ENCODE peak calls at places on chromosomes 16 and 17, in ten cellular contexts. O is left lung; N is upper lobe of right lung; X is ascending aorta; M is CD4-positive, alpha-beta memory T cell; G is BE2C; J is tibial artery; A is GM23248; P is sigmoid colon; C is Peyer's patch. E is an unnamed sample. For H3K27me3 and H3K4me1, the result is how much of the 10 kb centered on the place peaks cover.

GRCh38 chr17:43713494-43714162 is 45.0 kb downstream of the SOST start:
- DNase-seq in O (peak), N (no peak), X (no peak), M (no peak), G (peak), J (no peak), A (peak), P (no peak), C (no peak), E (peak)

GRCh38 chr16:30085820-30086219 is 5.9 kb downstream of the TBX6 start:
- DNase-seq in O (no peak), N (no peak), X (no peak), M (no peak), G (no peak), J (no peak), A (no peak), P (no peak), C (no peak), E (no peak)

GRCh38 chr17:59848778-59849177 is 44.0 kb downstream of the TUBD1 start:
- DNase-seq in O (peak), N (peak), X (no peak), M (peak), G (no peak), J (peak), A (peak), P (peak), C (no peak), E (no peak)

GRCh38 chr17:77692571-77693161 is 265.8 kb upstream of the TNRC6C start:
- DNase-seq in O (no peak), N (peak), X (peak), M (peak), G (no peak), J (peak), A (peak), P (no peak), C (no peak), E (peak)

GRCh38 chr16:83992624-83993023 is 24.6 kb downstream of the NECAB2 start:
- DNase-seq in O (no peak), N (no peak), X (no peak), M (no peak), G (no peak), J (no peak), A (peak), P (no peak), C (no peak), E (no peak)

GRCh38 chr17:57375770-57376181 is 119.5 kb downstream of the MSI2 start:
- DNase-seq in O (no peak), N (no peak), X (no peak), M (no peak), G (no peak), J (no peak), A (no peak), P (no peak), C (no peak), E (no peak)

GRCh38 chr16:2333772-2334379 is 6.7 kb downstream of the ABCA3 start:
- DNase-seq in O (no peak), N (no peak), X (no peak), M (no peak), G (peak), J (no peak), A (peak), P (no peak), C (no peak), E (no peak)

GRCh38 chr17:50507871-50508572 is at the start of gene MYCBPAP:
- DNase-seq in O (peak), N (peak), X (peak), M (peak), G (peak), J (peak), A (peak), P (peak), C (peak), E (no peak)

GRCh38 chr16:82884320-82884898 is 257.6 kb downstream of the CDH13 start:
- DNase-seq in O (no peak), N (no peak), X (no peak), M (no peak), G (no peak), J (no peak), A (no peak), P (no peak), C (no peak), E (no peak)

GRCh38 chr16:72937360-72937759 is 110.6 kb downstream of the ZFHX3 start:
- DNase-seq in O (no peak), N (no peak), X (no peak), M (no peak), G (no peak), J (no peak), A (no peak), P (peak), C (no peak), E (no peak)

GRCh38 chr16:79188115-79188779 is 412.3 kb downstream of the MAF start:
- DNase-seq in O (no peak), N (no peak), X (no peak), M (no peak), G (no peak), J (no peak), A (no peak), P (no peak), C (no peak), E (no peak)

GRCh38 chr16:28478511-28479180 is 6.5 kb upstream of the NPIPB7 start:
- DNase-seq in O (no peak), N (no peak), X (peak), M (no peak), G (no peak), J (no peak), A (no peak), P (no peak), C (no peak), E (no peak)

GRCh38 chr17:79366988-79367571 is 243.8 kb downstream of the RBFOX3 start:
- DNase-seq in O (no peak), N (no peak), X (no peak), M (no peak), G (no peak), J (no peak), A (no peak), P (no peak), C (no peak), E (no peak)

GRCh38 chr17:60249517-60249826 is 99.7 kb downstream of the CA4 start:
- DNase-seq in O (no peak), N (no peak), X (no peak), M (no peak), G (no peak), J (no peak), A (no peak), P (no peak), C (no peak), E (no peak)

GRCh38 chr17:28928061-28928460 is 23.3 kb downstream of the PHF12 start:
- DNase-seq in O (no peak), N (no peak), X (no peak), M (no peak), G (no peak), J (no peak), A (peak), P (no peak), C (no peak), E (no peak)

GRCh38 chr17:75850928-75851692 is 4.0 kb downstream of the WBP2 start:
- DNase-seq in O (peak), N (no peak), X (no peak), M (no peak), G (no peak), J (no peak), A (no peak), P (peak), C (no peak), E (no peak)

GRCh38 chr16:50372611-50373344 is 4.0 kb upstream of the BRD7 start:
- DNase-seq in O (no peak), N (no peak), X (peak), M (no peak), G (peak), J (peak), A (peak), P (peak), C (no peak), E (no peak)

GRCh38 chr17:1598399-1599095 is 30.1 kb downstream of the SLC43A2 start:
- DNase-seq in O (no peak), N (no peak), X (no peak), M (no peak), G (no peak), J (no peak), A (no peak), P (no peak), C (no peak), E (no peak)

GRCh38 chr17:33292184-33292980 is 713 bp downstream of the ASIC2 start:
- DNase-seq in O (peak), N (no peak), X (no peak), M (no peak), G (peak), J (no peak), A (peak), P (no peak), C (no peak), E (no peak)

GRCh38 chr16:7221157-7221556 is 111.5 kb upstream of the RBFOX1 start:
- DNase-seq in O (no peak), N (no peak), X (no peak), M (no peak), G (no peak), J (no peak), A (no peak), P (no peak), C (no peak), E (no peak)

GRCh38 chr17:73465851-73466250 is 154.1 kb upstream of the CDC42EP4 start:
- DNase-seq in O (no peak), N (no peak), X (no peak), M (no peak), G (no peak), J (no peak), A (no peak), P (no peak), C (no peak), E (no peak)

GRCh38 chr16:16143038-16143763 is 80.1 kb downstream of the ABCC6 start:
- DNase-seq in O (no peak), N (no peak), X (no peak), M (peak), G (peak), J (no peak), A (peak), P (no peak), C (peak), E (peak)

GRCh38 chr16:2874584-2875362 is 8.2 kb upstream of the FLYWCH2 start:
- DNase-seq in O (peak), N (peak), X (peak), M (peak), G (peak), J (peak), A (peak), P (peak), C (peak), E (peak)

GRCh38 chr16:70746040-70746707 is 54.8 kb downstream of the VAC14 start:
- DNase-seq in O (peak), N (peak), X (peak), M (no peak), G (no peak), J (peak), A (peak), P (peak), C (peak), E (no peak)

GRCh38 chr16:86498661-86499493 is 11.4 kb upstream of the FOXF1 start:
- DNase-seq in O (no peak), N (no peak), X (no peak), M (no peak), G (no peak), J (no peak), A (no peak), P (peak), C (no peak), E (peak)

GRCh38 chr16:81796035-81796434 is 16.9 kb downstream of the PLCG2 start:
- DNase-seq in O (no peak), N (no peak), X (no peak), M (no peak), G (no peak), J (no peak), A (no peak), P (no peak), C (peak), E (no peak)

GRCh38 chr16:66250686-66251405 is 115.6 kb upstream of the CDH5 start:
- DNase-seq in O (no peak), N (peak), X (peak), M (no peak), G (no peak), J (peak), A (peak), P (peak), C (peak), E (peak)

GRCh38 chr16:26993988-26994387 is 72.7 kb upstream of the C16orf82 start:
- DNase-seq in O (no peak), N (no peak), X (peak), M (no peak), G (no peak), J (no peak), A (peak), P (no peak), C (no peak), E (no peak)

GRCh38 chr17:77666881-77667395 is 291.6 kb upstream of the TNRC6C start:
- DNase-seq in O (no peak), N (peak), X (no peak), M (peak), G (no peak), J (no peak), A (no peak), P (peak), C (peak), E (no peak)

GRCh38 chr16:75109732-75110243 is 6.8 kb downstream of the LDHD start:
- DNase-seq in O (peak), N (peak), X (no peak), M (no peak), G (no peak), J (peak), A (no peak), P (peak), C (no peak), E (no peak)

GRCh38 chr16:57993897-57994296 is 6.6 kb downstream of the ZNF319 start:
- DNase-seq in O (peak), N (peak), X (no peak), M (no peak), G (no peak), J (no peak), A (no peak), P (no peak), C (no peak), E (no peak)

DNA sequence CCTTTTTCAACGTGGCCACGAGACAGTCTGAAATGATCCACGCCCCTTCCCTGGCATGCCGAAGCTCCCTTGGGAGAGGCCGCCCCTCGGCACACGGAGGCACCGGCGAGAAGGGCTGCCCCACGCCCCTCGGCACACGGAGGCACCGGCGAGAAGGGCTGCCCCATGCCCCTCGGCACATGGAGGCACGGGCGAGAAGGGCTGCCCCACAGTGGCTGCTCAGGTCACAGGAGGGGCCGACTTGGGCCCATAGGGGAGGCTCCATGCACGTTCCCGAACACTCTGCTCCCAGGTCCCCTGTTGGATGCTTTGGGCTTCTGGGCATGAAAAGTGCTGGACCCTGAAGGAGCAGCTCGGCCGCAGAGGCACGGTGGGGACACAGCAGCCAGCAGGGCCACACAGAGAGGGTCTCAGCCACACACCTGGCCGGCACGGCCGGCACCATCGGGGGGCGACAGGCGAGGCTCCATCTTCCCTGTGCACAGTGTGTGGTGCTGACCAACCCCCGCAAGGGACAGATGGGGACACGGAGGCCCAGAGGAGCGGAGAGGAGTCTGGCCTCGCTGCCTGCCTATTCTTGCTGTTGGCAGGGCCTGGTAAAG is 42.8 kb downstream of the CBFA2T3 start:
- DNase-seq in O (no peak), N (no peak), X (no peak), M (no peak), G (no peak), J (no peak), A (no peak), P (no peak), C (no peak), E (no peak)
- H3K27me3 ChIP-seq in O (under half), N (under half), X (under half), M (under half), G (half or more), J (under half), A (under half), P (under half), C (under half), E (under half)

GRCh38 chr16:89346869-89347268 is 129.4 kb downstream of the ZNF778 start:
- DNase-seq in O (no peak), N (peak), X (no peak), M (no peak), G (no peak), J (no peak), A (no peak), P (no peak), C (no peak), E (no peak)
- H3K4me1 ChIP-seq in O (under half), N (under half), X (under half), M (half or more), G (under half), J (under half), A (under half), P (under half), C (under half), E (under half)

DNA sequence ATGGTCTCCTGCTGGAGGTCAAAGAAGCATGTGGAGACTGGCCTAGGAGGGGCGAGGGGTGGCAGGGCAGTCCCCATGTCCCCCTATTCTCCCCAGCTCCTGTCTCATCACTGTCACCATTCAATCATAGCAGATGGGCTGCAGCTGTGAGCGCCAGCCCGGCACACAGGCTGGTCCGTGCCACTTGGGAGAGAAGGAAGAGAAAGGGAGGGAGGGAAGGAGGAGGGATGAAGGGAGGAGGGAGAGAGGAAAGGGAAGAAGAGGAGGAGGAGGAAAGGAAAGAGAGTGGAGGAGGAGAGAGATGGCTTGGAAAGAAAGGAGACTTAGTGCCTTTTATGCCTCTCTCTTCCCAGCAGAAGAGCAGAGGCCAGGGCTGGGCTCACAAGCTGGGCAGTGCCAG is 12.4 kb downstream of the NEUROD2 start:
- DNase-seq in O (no peak), N (no peak), X (no peak), M (no peak), G (no peak), J (no peak), A (no peak), P (no peak), C (no peak), E (no peak)
- H3K27me3 ChIP-seq in O (half or more), N (half or more), X (under half), M (under half), G (half or more), J (under half), A (half or more), P (half or more), C (under half), E (under half)

GRCh38 chr17:48556534-48557401 is 11.9 kb upstream of the HOXB2 start:
- DNase-seq in O (no peak), N (no peak), X (no peak), M (no peak), G (no peak), J (no peak), A (peak), P (no peak), C (no peak), E (no peak)

GRCh38 chr17:48559609-48560451 is 14.9 kb upstream of the HOXB2 start:
- DNase-seq in O (no peak), N (peak), X (no peak), M (no peak), G (no peak), J (no peak), A (no peak), P (no peak), C (no peak), E (no peak)

GRCh38 chr17:48560452-48560817 is 15.5 kb upstream of the HOXB2 start:
- DNase-seq in O (no peak), N (no peak), X (no peak), M (no peak), G (no peak), J (no peak), A (no peak), P (no peak), C (no peak), E (no peak)

GRCh38 chr17:48558057-48558456 is 13.1 kb upstream of the HOXB2 start:
- DNase-seq in O (no peak), N (peak), X (no peak), M (no peak), G (no peak), J (no peak), A (no peak), P (peak), C (no peak), E (no peak)

DNA sequence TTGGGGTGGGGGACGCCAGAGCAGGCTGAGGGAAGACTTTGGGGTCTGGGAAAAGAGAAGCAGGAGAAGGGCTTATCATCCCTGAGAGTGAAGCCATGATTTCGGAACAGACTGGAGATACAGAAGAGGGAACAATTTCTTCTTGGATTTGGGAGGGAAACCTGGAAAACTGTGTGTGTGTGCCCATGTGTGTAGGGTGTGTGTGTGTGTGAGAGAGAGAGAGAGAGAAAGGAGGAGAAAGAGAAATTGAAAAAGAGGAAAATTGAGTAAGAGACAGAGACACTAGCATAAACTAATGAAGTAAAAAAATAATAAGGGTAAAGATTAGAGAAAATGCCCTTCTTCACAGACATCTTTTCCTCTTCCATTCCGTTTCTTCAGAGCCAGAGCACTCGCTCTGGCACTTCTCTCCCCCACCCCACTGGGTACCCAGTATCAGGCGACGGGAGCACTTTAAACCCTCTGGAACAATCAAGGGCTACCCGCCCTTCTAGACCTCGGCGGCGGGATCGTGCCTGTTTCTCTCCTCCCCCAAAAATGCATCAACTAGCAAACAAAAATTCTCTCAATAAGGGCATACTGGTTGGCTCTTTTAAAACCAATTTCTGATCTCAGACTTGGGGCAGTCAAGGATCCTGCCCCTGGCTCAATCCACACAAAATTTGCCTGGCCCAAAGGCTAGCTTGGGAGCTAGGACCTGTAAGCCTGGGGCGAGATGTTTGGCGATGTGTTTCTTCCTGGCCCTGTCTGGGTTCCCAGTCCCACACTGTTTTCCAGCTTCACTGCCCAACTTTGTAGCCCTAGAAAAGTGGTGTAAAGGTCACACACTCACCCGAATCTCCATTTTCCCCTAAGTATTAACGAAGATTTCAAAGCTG is 14.1 kb upstream of the HOXB2 start:
- DNase-seq in O (no peak), N (peak), X (peak), M (no peak), G (no peak), J (no peak), A (no peak), P (peak), C (no peak), E (no peak)
- H3K4me1 ChIP-seq in O (under half), N (under half), X (half or more), M (under half), G (under half), J (under half), A (under half), P (half or more), C (under half), E (under half)

GRCh38 chr17:4586043-4586442 is 1.7 kb downstream of the SMTNL2 start:
- DNase-seq in O (no peak), N (peak), X (no peak), M (no peak), G (no peak), J (no peak), A (no peak), P (peak), C (no peak), E (no peak)

GRCh38 chr17:4588862-4589625 is 4.7 kb downstream of the SMTNL2 start:
- DNase-seq in O (peak), N (peak), X (no peak), M (no peak), G (no peak), J (peak), A (no peak), P (no peak), C (no peak), E (no peak)

GRCh38 chr17:4587195-4587594 is 2.9 kb downstream of the SMTNL2 start:
- DNase-seq in O (no peak), N (peak), X (no peak), M (no peak), G (no peak), J (no peak), A (no peak), P (no peak), C (no peak), E (no peak)

GRCh38 chr17:4588391-4588790 is 4.1 kb downstream of the SMTNL2 start:
- DNase-seq in O (no peak), N (peak), X (no peak), M (no peak), G (peak), J (no peak), A (no peak), P (peak), C (no peak), E (no peak)

GRCh38 chr17:4587803-4588202 is 3.5 kb downstream of the SMTNL2 start:
- DNase-seq in O (no peak), N (peak), X (no peak), M (no peak), G (peak), J (no peak), A (no peak), P (no peak), C (no peak), E (peak)
- H3K27me3 ChIP-seq in O (half or more), N (under half), X (under half), M (under half), G (under half), J (under half), A (under half), P (under half), C (under half), E (under half)